ENCODE peak calls at places on chromosome 20, in seven cellular contexts. One of them, this sample, is unnamed.
A peak's percentile ranks its signal among the peaks of the same experiment; 100 is the strongest.

GRCh38 chr20:45347936-45348809 is at the start of gene SDC4:
- DNase-seq in choroid plexus epithelial cell: peak; percentile 66
- DNase-seq in fibroblast of mammary gland: peak; percentile 45
- DNase-seq in CD4-positive, alpha-beta T cell: peak; percentile 16
- DNase-seq in uterus: peak; percentile 76
- DNase-seq in Panc1: no peak
- DNase-seq in HFFc6: peak; percentile 63
- DNase-seq in this sample: peak; percentile 72

GRCh38 chr20:23528867-23529431 is 38.0 kb downstream of the CST8 start:
- DNase-seq in choroid plexus epithelial cell: no peak
- DNase-seq in fibroblast of mammary gland: peak; percentile 25
- DNase-seq in CD4-positive, alpha-beta T cell: no peak
- DNase-seq in uterus: no peak
- DNase-seq in Panc1: no peak
- DNase-seq in HFFc6: no peak
- DNase-seq in this sample: no peak

GRCh38 chr20:44166008-44166407 is 21.0 kb downstream of the JPH2 start:
- DNase-seq in choroid plexus epithelial cell: peak; percentile 10
- DNase-seq in fibroblast of mammary gland: peak; percentile 29
- DNase-seq in CD4-positive, alpha-beta T cell: no peak
- DNase-seq in uterus: no peak
- DNase-seq in Panc1: no peak
- DNase-seq in HFFc6: peak; percentile 51
- DNase-seq in this sample: no peak

GRCh38 chr20:9578584-9578983 is 64.2 kb downstream of the LAMP5 start:
- DNase-seq in choroid plexus epithelial cell: no peak
- DNase-seq in fibroblast of mammary gland: no peak
- DNase-seq in CD4-positive, alpha-beta T cell: no peak
- DNase-seq in uterus: no peak
- DNase-seq in Panc1: no peak
- DNase-seq in HFFc6: no peak
- DNase-seq in this sample: no peak

GRCh38 chr20:62368629-62369507 is 1.8 kb upstream of the LAMA5 start:
- DNase-seq in choroid plexus epithelial cell: no peak
- DNase-seq in fibroblast of mammary gland: peak; percentile 62
- DNase-seq in CD4-positive, alpha-beta T cell: no peak
- DNase-seq in uterus: peak; percentile 62
- DNase-seq in Panc1: no peak
- DNase-seq in HFFc6: peak; percentile 41
- DNase-seq in this sample: no peak

GRCh38 chr20:46270977-46271744 is 37.1 kb downstream of the CDH22 start:
- DNase-seq in choroid plexus epithelial cell: no peak
- DNase-seq in fibroblast of mammary gland: no peak
- DNase-seq in CD4-positive, alpha-beta T cell: no peak
- DNase-seq in uterus: no peak
- DNase-seq in Panc1: no peak
- DNase-seq in HFFc6: no peak
- DNase-seq in this sample: no peak

GRCh38 chr20:53794529-53795115 is 201.0 kb upstream of the ZNF217 start:
- DNase-seq in choroid plexus epithelial cell: peak; percentile 8
- DNase-seq in fibroblast of mammary gland: peak; percentile 60
- DNase-seq in CD4-positive, alpha-beta T cell: no peak
- DNase-seq in uterus: no peak
- DNase-seq in Panc1: no peak
- DNase-seq in HFFc6: no peak
- DNase-seq in this sample: no peak

GRCh38 chr20:10359621-10360040 is 74.4 kb downstream of the MKKS start:
- DNase-seq in choroid plexus epithelial cell: peak; percentile 61
- DNase-seq in fibroblast of mammary gland: no peak
- DNase-seq in CD4-positive, alpha-beta T cell: no peak
- DNase-seq in uterus: no peak
- DNase-seq in Panc1: no peak
- DNase-seq in HFFc6: no peak
- DNase-seq in this sample: no peak

GRCh38 chr20:16664031-16664430 is 65.8 kb upstream of the SNRPB2 start:
- DNase-seq in choroid plexus epithelial cell: no peak
- DNase-seq in fibroblast of mammary gland: no peak
- DNase-seq in CD4-positive, alpha-beta T cell: no peak
- DNase-seq in uterus: no peak
- DNase-seq in Panc1: no peak
- DNase-seq in HFFc6: no peak
- DNase-seq in this sample: no peak

GRCh38 chr20:44770480-44771171 is 25.0 kb downstream of the KCNK15 start:
- DNase-seq in choroid plexus epithelial cell: no peak
- DNase-seq in fibroblast of mammary gland: no peak
- DNase-seq in CD4-positive, alpha-beta T cell: no peak
- DNase-seq in uterus: no peak
- DNase-seq in Panc1: no peak
- DNase-seq in HFFc6: no peak
- DNase-seq in this sample: no peak

GRCh38 chr20:8400461-8400860 is 268.4 kb downstream of the PLCB1 start:
- DNase-seq in choroid plexus epithelial cell: no peak
- DNase-seq in fibroblast of mammary gland: no peak
- DNase-seq in CD4-positive, alpha-beta T cell: no peak
- DNase-seq in uterus: no peak
- DNase-seq in Panc1: no peak
- DNase-seq in HFFc6: no peak
- DNase-seq in this sample: no peak

GRCh38 chr20:45833883-45834796 is 541 bp downstream of the SNX21 start:
- DNase-seq in choroid plexus epithelial cell: peak; percentile 60
- DNase-seq in fibroblast of mammary gland: peak; percentile 54
- DNase-seq in CD4-positive, alpha-beta T cell: no peak
- DNase-seq in uterus: peak; percentile 87
- DNase-seq in Panc1: no peak
- DNase-seq in HFFc6: no peak
- DNase-seq in this sample: peak; percentile 43

GRCh38 chr20:53869466-53870258 is 200.7 kb downstream of the BCAS1 start:
- DNase-seq in choroid plexus epithelial cell: peak; percentile 91
- DNase-seq in fibroblast of mammary gland: peak; percentile 86
- DNase-seq in CD4-positive, alpha-beta T cell: peak; percentile 70
- DNase-seq in uterus: peak; percentile 39
- DNase-seq in Panc1: peak; percentile 84
- DNase-seq in HFFc6: peak; percentile 53
- DNase-seq in this sample: no peak

GRCh38 chr20:60857708-60858107 is 394.4 kb upstream of the CDH4 start:
- DNase-seq in choroid plexus epithelial cell: peak; percentile 1
- DNase-seq in fibroblast of mammary gland: peak; percentile 83
- DNase-seq in CD4-positive, alpha-beta T cell: no peak
- DNase-seq in uterus: no peak
- DNase-seq in Panc1: no peak
- DNase-seq in HFFc6: peak; percentile 1
- DNase-seq in this sample: no peak

GRCh38 chr20:56371977-56372376 is 13.2 kb downstream of the FAM210B start:
- DNase-seq in choroid plexus epithelial cell: no peak
- DNase-seq in fibroblast of mammary gland: no peak
- DNase-seq in CD4-positive, alpha-beta T cell: no peak
- DNase-seq in uterus: no peak
- DNase-seq in Panc1: no peak
- DNase-seq in HFFc6: no peak
- DNase-seq in this sample: no peak

GRCh38 chr20:58818585-58819285 is 32.0 kb downstream of the GNAS-AS1 start:
- DNase-seq in choroid plexus epithelial cell: peak; percentile 26
- DNase-seq in fibroblast of mammary gland: no peak
- DNase-seq in CD4-positive, alpha-beta T cell: no peak
- DNase-seq in uterus: no peak
- DNase-seq in Panc1: no peak
- DNase-seq in HFFc6: peak; percentile 97
- DNase-seq in this sample: no peak

GRCh38 chr20:54658525-54658924 is 183.1 kb downstream of the DOK5 start:
- DNase-seq in choroid plexus epithelial cell: no peak
- DNase-seq in fibroblast of mammary gland: no peak
- DNase-seq in CD4-positive, alpha-beta T cell: no peak
- DNase-seq in uterus: no peak
- DNase-seq in Panc1: no peak
- DNase-seq in HFFc6: no peak
- DNase-seq in this sample: no peak

GRCh38 chr20:60056345-60057122 is 98.3 kb downstream of the CDH26 start:
- DNase-seq in choroid plexus epithelial cell: no peak
- DNase-seq in fibroblast of mammary gland: no peak
- DNase-seq in CD4-positive, alpha-beta T cell: no peak
- DNase-seq in uterus: no peak
- DNase-seq in Panc1: no peak
- DNase-seq in HFFc6: no peak
- DNase-seq in this sample: no peak

GRCh38 chr20:58652606-58653303 is 1.7 kb downstream of the STX16 start:
- DNase-seq in choroid plexus epithelial cell: peak; percentile 27
- DNase-seq in fibroblast of mammary gland: no peak
- DNase-seq in CD4-positive, alpha-beta T cell: no peak
- DNase-seq in uterus: no peak
- DNase-seq in Panc1: no peak
- DNase-seq in HFFc6: no peak
- DNase-seq in this sample: no peak

GRCh38 chr20:48076247-48076646 is 291.0 kb upstream of the SULF2 start:
- DNase-seq in choroid plexus epithelial cell: no peak
- DNase-seq in fibroblast of mammary gland: no peak
- DNase-seq in CD4-positive, alpha-beta T cell: no peak
- DNase-seq in uterus: no peak
- DNase-seq in Panc1: no peak
- DNase-seq in HFFc6: no peak
- DNase-seq in this sample: no peak

GRCh38 chr20:9269280-9269971 is 200.5 kb downstream of the PLCB4 start:
- DNase-seq in choroid plexus epithelial cell: peak; percentile 71
- DNase-seq in fibroblast of mammary gland: peak; percentile 49
- DNase-seq in CD4-positive, alpha-beta T cell: no peak
- DNase-seq in uterus: no peak
- DNase-seq in Panc1: no peak
- DNase-seq in HFFc6: peak; percentile 42
- DNase-seq in this sample: no peak

GRCh38 chr20:58086763-58087566 is 141.5 kb downstream of the ANKRD60 start:
- DNase-seq in choroid plexus epithelial cell: peak; percentile 69
- DNase-seq in fibroblast of mammary gland: peak; percentile 46
- DNase-seq in CD4-positive, alpha-beta T cell: no peak
- DNase-seq in uterus: no peak
- DNase-seq in Panc1: peak; percentile 38
- DNase-seq in HFFc6: peak; percentile 26
- DNase-seq in this sample: no peak

GRCh38 chr20:52746190-52746589 is 226.0 kb upstream of the TSHZ2 start:
- DNase-seq in choroid plexus epithelial cell: no peak
- DNase-seq in fibroblast of mammary gland: no peak
- DNase-seq in CD4-positive, alpha-beta T cell: no peak
- DNase-seq in uterus: no peak
- DNase-seq in Panc1: no peak
- DNase-seq in HFFc6: no peak
- DNase-seq in this sample: no peak

GRCh38 chr20:45174434-45175364 is at the start of gene PI3:
- DNase-seq in choroid plexus epithelial cell: no peak
- DNase-seq in fibroblast of mammary gland: peak; percentile 37
- DNase-seq in CD4-positive, alpha-beta T cell: no peak
- DNase-seq in uterus: no peak
- DNase-seq in Panc1: no peak
- DNase-seq in HFFc6: no peak
- DNase-seq in this sample: no peak

GRCh38 chr20:48339147-48339985 is 488.4 kb downstream of the PREX1 start:
- DNase-seq in choroid plexus epithelial cell: peak; percentile 88
- DNase-seq in fibroblast of mammary gland: peak; percentile 80
- DNase-seq in CD4-positive, alpha-beta T cell: no peak
- DNase-seq in uterus: peak; percentile 73
- DNase-seq in Panc1: no peak
- DNase-seq in HFFc6: peak; percentile 4
- DNase-seq in this sample: no peak

GRCh38 chr20:44714701-44715494 is at the start of gene CCN5:
- DNase-seq in choroid plexus epithelial cell: peak; percentile 88
- DNase-seq in fibroblast of mammary gland: peak; percentile 85
- DNase-seq in CD4-positive, alpha-beta T cell: no peak
- DNase-seq in uterus: peak; percentile 80
- DNase-seq in Panc1: peak; percentile 71
- DNase-seq in HFFc6: peak; percentile 62
- DNase-seq in this sample: no peak

GRCh38 chr20:35886537-35886936 is 67.8 kb downstream of the SCAND1 start:
- DNase-seq in choroid plexus epithelial cell: no peak
- DNase-seq in fibroblast of mammary gland: no peak
- DNase-seq in CD4-positive, alpha-beta T cell: no peak
- DNase-seq in uterus: no peak
- DNase-seq in Panc1: no peak
- DNase-seq in HFFc6: no peak
- DNase-seq in this sample: no peak

GRCh38 chr20:62277253-62277652 is 25.5 kb upstream of the ADRM1 start:
- DNase-seq in choroid plexus epithelial cell: no peak
- DNase-seq in fibroblast of mammary gland: no peak
- DNase-seq in CD4-positive, alpha-beta T cell: no peak
- DNase-seq in uterus: no peak
- DNase-seq in Panc1: no peak
- DNase-seq in HFFc6: no peak
- DNase-seq in this sample: no peak

GRCh38 chr20:54624701-54625472 is 149.5 kb downstream of the DOK5 start:
- DNase-seq in choroid plexus epithelial cell: no peak
- DNase-seq in fibroblast of mammary gland: no peak
- DNase-seq in CD4-positive, alpha-beta T cell: no peak
- DNase-seq in uterus: no peak
- DNase-seq in Panc1: no peak
- DNase-seq in HFFc6: no peak
- DNase-seq in this sample: no peak

GRCh38 chr20:49936153-49937022 is at the start of gene RNF114:
- DNase-seq in choroid plexus epithelial cell: peak; percentile 93
- DNase-seq in fibroblast of mammary gland: peak; percentile 90
- DNase-seq in CD4-positive, alpha-beta T cell: peak; percentile 84
- DNase-seq in uterus: peak; percentile 93
- DNase-seq in Panc1: no peak
- DNase-seq in HFFc6: peak; percentile 73
- DNase-seq in this sample: peak; percentile 94
- TF ChIP-seq CTCF in choroid plexus epithelial cell: no peak
- TF ChIP-seq CTCF in fibroblast of mammary gland: no peak
- TF ChIP-seq CTCF in CD4-positive, alpha-beta T cell: no peak
- TF ChIP-seq CTCF in uterus: no peak
- TF ChIP-seq CTCF in Panc1: no peak
- TF ChIP-seq CTCF in HFFc6: peak; percentile 25
- TF ChIP-seq CTCF in this sample: no peak

GRCh38 chr20:38060536-38060935 is 27.0 kb downstream of the RPRD1B start:
- DNase-seq in choroid plexus epithelial cell: peak; percentile 85
- DNase-seq in fibroblast of mammary gland: peak; percentile 27
- DNase-seq in CD4-positive, alpha-beta T cell: no peak
- DNase-seq in uterus: no peak
- DNase-seq in Panc1: no peak
- DNase-seq in HFFc6: no peak
- DNase-seq in this sample: no peak
- TF ChIP-seq CTCF in choroid plexus epithelial cell: no peak
- TF ChIP-seq CTCF in fibroblast of mammary gland: no peak
- TF ChIP-seq CTCF in CD4-positive, alpha-beta T cell: no peak
- TF ChIP-seq CTCF in uterus: no peak
- TF ChIP-seq CTCF in Panc1: no peak
- TF ChIP-seq CTCF in HFFc6: no peak
- TF ChIP-seq CTCF in this sample: no peak

DNA sequence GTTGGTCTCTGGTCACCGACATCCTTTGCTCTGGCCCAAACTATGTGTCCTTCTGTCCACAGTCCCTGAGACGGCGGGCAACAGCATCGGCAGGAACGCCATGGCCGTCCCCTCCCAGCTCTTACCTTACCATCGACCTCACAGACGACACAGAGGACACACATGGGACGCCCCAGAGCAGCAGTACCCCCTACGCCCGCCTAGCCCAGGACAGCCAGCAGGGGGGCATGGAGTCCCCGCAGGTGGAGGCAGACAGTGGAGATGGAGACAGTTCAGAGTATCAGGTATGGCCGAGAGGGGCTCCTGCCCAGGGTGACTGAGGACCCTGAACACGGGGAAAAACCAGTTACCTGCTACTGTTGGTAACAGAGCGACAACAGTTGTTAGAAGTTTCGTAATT is 25.0 kb downstream of the DNMT3B start:
- DNase-seq in choroid plexus epithelial cell: no peak
- DNase-seq in fibroblast of mammary gland: no peak
- DNase-seq in CD4-positive, alpha-beta T cell: no peak
- DNase-seq in uterus: no peak
- DNase-seq in Panc1: no peak
- DNase-seq in HFFc6: no peak
- DNase-seq in this sample: no peak
- TF ChIP-seq CTCF in choroid plexus epithelial cell: no peak
- TF ChIP-seq CTCF in fibroblast of mammary gland: no peak
- TF ChIP-seq CTCF in CD4-positive, alpha-beta T cell: no peak
- TF ChIP-seq CTCF in uterus: no peak
- TF ChIP-seq CTCF in Panc1: no peak
- TF ChIP-seq CTCF in HFFc6: peak; percentile 12
- TF ChIP-seq CTCF in this sample: no peak

GRCh38 chr20:37821691-37822655 is 81.0 kb upstream of the VSTM2L start:
- DNase-seq in choroid plexus epithelial cell: peak; percentile 83
- DNase-seq in fibroblast of mammary gland: peak; percentile 85
- DNase-seq in CD4-positive, alpha-beta T cell: no peak
- DNase-seq in uterus: no peak
- DNase-seq in Panc1: no peak
- DNase-seq in HFFc6: peak; percentile 89
- DNase-seq in this sample: no peak
- TF ChIP-seq CTCF in choroid plexus epithelial cell: no peak
- TF ChIP-seq CTCF in fibroblast of mammary gland: no peak
- TF ChIP-seq CTCF in CD4-positive, alpha-beta T cell: no peak
- TF ChIP-seq CTCF in uterus: no peak
- TF ChIP-seq CTCF in Panc1: no peak
- TF ChIP-seq CTCF in HFFc6: no peak
- TF ChIP-seq CTCF in this sample: no peak